ENCODE peak calls at places on chromosomes 1 and 21, in seven cellular contexts. T is effector memory CD4-positive, alpha-beta T cell; X is activated CD4-positive, alpha-beta T cell treated with anti-CD3 and anti-CD28 coated beads for 36 hours; I is stimulated activated effector memory CD8-positive, alpha-beta T cell treated with anti-CD3 and anti-CD28 coated beads, Interleukin-12 subunit alpha, Interleukin-12 subunit beta, amount 100 ng/mL, for 72 hours; U is stimulated activated CD8-positive, alpha-beta memory T cell treated with anti-CD3 and anti-CD28 coated beads, Interleukin-12 subunit alpha, Interleukin-12 subunit beta, amount 100 ng/mL, for 1 hour; Q is PC-3; L is MV-4-11. R is an unnamed sample.

GRCh38 chr1:1959840-1960479 is 40.9 kb upstream of the TMEM52 start:
- DNase-seq in T (no peak), X (peak), I (peak), U (peak), Q (peak), L (peak), R (peak)

GRCh38 chr21:15701845-15702244 is 27.9 kb upstream of the USP25 start:
- DNase-seq in T (no peak), X (no peak), I (no peak), U (no peak), Q (no peak), L (no peak), R (no peak)

GRCh38 chr1:164417016-164417704 is 141.8 kb upstream of the PBX1 start:
- DNase-seq in T (no peak), X (no peak), I (no peak), U (no peak), Q (no peak), L (no peak), R (no peak)

GRCh38 chr21:45080639-45081414 is 6.4 kb downstream of the ADARB1 start:
- DNase-seq in T (peak), X (peak), I (no peak), U (no peak), Q (peak), L (peak), R (no peak)

GRCh38 chr1:44661786-44662682 is 12.2 kb downstream of the TMEM53 start:
- DNase-seq in T (no peak), X (no peak), I (no peak), U (no peak), Q (no peak), L (no peak), R (no peak)

GRCh38 chr1:228860911-228861829 is 125.9 kb downstream of the RHOU start:
- DNase-seq in T (no peak), X (peak), I (no peak), U (no peak), Q (peak), L (peak), R (no peak)

GRCh38 chr1:33009561-33009960 is 27.1 kb downstream of the AK2 start:
- DNase-seq in T (no peak), X (no peak), I (no peak), U (no peak), Q (no peak), L (no peak), R (no peak)

GRCh38 chr1:2137257-2138121 is 57.1 kb downstream of the FAAP20 start:
- DNase-seq in T (no peak), X (no peak), I (no peak), U (no peak), Q (no peak), L (no peak), R (no peak)

GRCh38 chr1:46611691-46612221 is 4.9 kb downstream of the MOB3C start:
- DNase-seq in T (no peak), X (no peak), I (no peak), U (no peak), Q (peak), L (no peak), R (no peak)

GRCh38 chr1:185075476-185075875 is 30.1 kb downstream of the RNF2 start:
- DNase-seq in T (no peak), X (no peak), I (no peak), U (no peak), Q (no peak), L (no peak), R (no peak)

GRCh38 chr1:10824821-10825540 is 28.5 kb upstream of the CASZ1 start:
- DNase-seq in T (no peak), X (no peak), I (no peak), U (no peak), Q (peak), L (no peak), R (no peak)

GRCh38 chr1:4759671-4760070 is 105.3 kb downstream of the AJAP1 start:
- DNase-seq in T (no peak), X (no peak), I (no peak), U (no peak), Q (no peak), L (no peak), R (no peak)

GRCh38 chr1:98963359-98963758 is 41.3 kb downstream of the PLPPR5 start:
- DNase-seq in T (no peak), X (no peak), I (no peak), U (no peak), Q (no peak), L (no peak), R (no peak)

GRCh38 chr1:198498881-198499280 is 41.6 kb downstream of the ATP6V1G3 start:
- DNase-seq in T (no peak), X (no peak), I (no peak), U (no peak), Q (no peak), L (no peak), R (no peak)

GRCh38 chr1:214363386-214363785 is 82.4 kb downstream of the SMYD2 start:
- DNase-seq in T (no peak), X (no peak), I (no peak), U (no peak), Q (no peak), L (no peak), R (no peak)

GRCh38 chr1:223125249-223125648 is 17.8 kb downstream of the TLR5 start:
- DNase-seq in T (no peak), X (no peak), I (no peak), U (no peak), Q (no peak), L (no peak), R (no peak)

GRCh38 chr1:115312752-115313151 is 25.3 kb downstream of the NGF start:
- DNase-seq in T (no peak), X (no peak), I (no peak), U (no peak), Q (no peak), L (no peak), R (no peak)

GRCh38 chr1:17198476-17199258 is 6.3 kb upstream of the PADI1 start:
- DNase-seq in T (no peak), X (no peak), I (no peak), U (no peak), Q (no peak), L (no peak), R (no peak)

GRCh38 chr1:202680586-202681352 is 29.5 kb downstream of the SYT2 start:
- DNase-seq in T (no peak), X (no peak), I (no peak), U (no peak), Q (no peak), L (no peak), R (no peak)

GRCh38 chr1:11458811-11459275 is 20.1 kb upstream of the DISP3 start:
- DNase-seq in T (no peak), X (no peak), I (no peak), U (no peak), Q (peak), L (no peak), R (no peak)

GRCh38 chr21:25385912-25386474 is 221.3 kb downstream of the MRPL39 start:
- DNase-seq in T (no peak), X (no peak), I (no peak), U (no peak), Q (peak), L (peak), R (no peak)

GRCh38 chr21:16162953-16163352 is 433.2 kb downstream of the USP25 start:
- DNase-seq in T (no peak), X (no peak), I (no peak), U (no peak), Q (no peak), L (no peak), R (no peak)

GRCh38 chr1:169027607-169028320 is 78.7 kb upstream of the ATP1B1 start:
- DNase-seq in T (no peak), X (no peak), I (no peak), U (no peak), Q (no peak), L (no peak), R (no peak)